ENCODE peak calls at places on chromosomes 5 and 9, in eight cellular contexts. C is heart left ventricle, F is astrocyte of the spinal cord, Z is HL-60, S is brain microvascular endothelial cell, W is fibroblast of pulmonary artery, D is tibial artery, X is heart right ventricle. P is an unnamed sample.

GRCh38 chr5:1885777-1886633 is 3.3 kb upstream of the IRX4 start:
- DNase-seq in C (peak; percentile 24), F (no peak), Z (no peak), S (no peak), W (no peak), D (no peak), X (no peak), P (no peak)

GRCh38 chr9:132587484-132587858 is 5.1 kb downstream of the BARHL1 start:
- DNase-seq in C (no peak), F (no peak), Z (no peak), S (no peak), W (no peak), D (no peak), X (no peak), P (no peak)

GRCh38 chr9:72579190-72579589 is 57.8 kb downstream of the TMC1 start:
- DNase-seq in C (peak; percentile 38), F (peak; percentile 60), Z (no peak), S (peak; percentile 68), W (peak; percentile 74), D (no peak), X (peak; percentile 19), P (no peak)

GRCh38 chr9:37163299-37163698 is 42.9 kb downstream of the ZCCHC7 start:
- DNase-seq in C (no peak), F (no peak), Z (no peak), S (no peak), W (no peak), D (no peak), X (no peak), P (no peak)

GRCh38 chr5:41109186-41109585 is 38.0 kb upstream of the MROH2B start:
- DNase-seq in C (no peak), F (no peak), Z (no peak), S (no peak), W (no peak), D (no peak), X (no peak), P (no peak)

GRCh38 chr5:142870552-142870951 is 100.4 kb downstream of the ARHGAP26 start:
- DNase-seq in C (no peak), F (no peak), Z (no peak), S (no peak), W (no peak), D (no peak), X (no peak), P (no peak)

GRCh38 chr9:94726495-94727191 is at the start of gene AOPEP:
- DNase-seq in C (peak; percentile 99), F (peak; percentile 95), Z (peak; percentile 96), S (peak; percentile 90), W (peak; percentile 95), D (peak; percentile 99), X (peak; percentile 98), P (peak; percentile 81)

GRCh38 chr5:18792145-18792544 is 1157.9 kb downstream of the TAF11L14 start:
- DNase-seq in C (no peak), F (peak; percentile 5), Z (no peak), S (no peak), W (peak; percentile 1), D (no peak), X (no peak), P (no peak)

GRCh38 chr5:31611002-31611401 is 27.9 kb upstream of the PDZD2 start:
- DNase-seq in C (no peak), F (no peak), Z (no peak), S (no peak), W (no peak), D (no peak), X (no peak), P (no peak)

GRCh38 chr5:88732862-88733261 is 150.1 kb downstream of the MEF2C start:
- DNase-seq in C (no peak), F (no peak), Z (no peak), S (no peak), W (no peak), D (no peak), X (no peak), P (no peak)

GRCh38 chr9:132351404-132352050 is 3.3 kb downstream of the SETX start:
- DNase-seq in C (no peak), F (no peak), Z (no peak), S (no peak), W (no peak), D (no peak), X (no peak), P (no peak)

GRCh38 chr9:108184941-108185340 is 670.8 kb downstream of the ACTL7B start:
- DNase-seq in C (no peak), F (peak; percentile 36), Z (no peak), S (peak; percentile 47), W (peak; percentile 59), D (no peak), X (no peak), P (no peak)

GRCh38 chr9:4277531-4277991 is 22.3 kb downstream of the GLIS3 start:
- DNase-seq in C (no peak), F (peak; percentile 65), Z (no peak), S (no peak), W (peak; percentile 55), D (no peak), X (no peak), P (no peak)

GRCh38 chr5:113234546-113234945 is 200.2 kb downstream of the TSSK1B start:
- DNase-seq in C (no peak), F (no peak), Z (no peak), S (no peak), W (no peak), D (no peak), X (no peak), P (no peak)

GRCh38 chr5:134132372-134133212 is 18.1 kb downstream of the TCF7 start:
- DNase-seq in C (peak; percentile 7), F (no peak), Z (no peak), S (no peak), W (no peak), D (peak; percentile 56), X (no peak), P (no peak)

GRCh38 chr5:59054963-59055528 is 472.2 kb downstream of the RAB3C start:
- DNase-seq in C (no peak), F (no peak), Z (no peak), S (no peak), W (no peak), D (no peak), X (no peak), P (no peak)

GRCh38 chr5:88813805-88814584 is 69.0 kb downstream of the MEF2C start:
- DNase-seq in C (no peak), F (no peak), Z (no peak), S (peak; percentile 14), W (no peak), D (no peak), X (no peak), P (no peak)

GRCh38 chr5:9395736-9396135 is 150.1 kb downstream of the SEMA5A start:
- DNase-seq in C (no peak), F (no peak), Z (no peak), S (no peak), W (no peak), D (no peak), X (no peak), P (no peak)

GRCh38 chr5:118862596-118862995 is 125.8 kb downstream of the DTWD2 start:
- DNase-seq in C (no peak), F (no peak), Z (no peak), S (no peak), W (no peak), D (no peak), X (no peak), P (no peak)

GRCh38 chr5:93676707-93677106 is 64.7 kb downstream of the POU5F2 start:
- DNase-seq in C (no peak), F (no peak), Z (no peak), S (no peak), W (peak; percentile 3), D (no peak), X (no peak), P (no peak)

GRCh38 chr5:156366536-156366935 is 39.6 kb downstream of the SGCD start:
- DNase-seq in C (no peak), F (peak; percentile 1), Z (no peak), S (no peak), W (no peak), D (no peak), X (no peak), P (no peak)

GRCh38 chr9:79254900-79255651 is 316.7 kb upstream of the TLE4 start:
- DNase-seq in C (no peak), F (peak; percentile 20), Z (no peak), S (no peak), W (peak; percentile 20), D (no peak), X (no peak), P (no peak)
- TF ChIP-seq CTCF in C (no peak), F (peak; percentile 15), Z (no peak), S (peak; percentile 50), W (peak; percentile 34), D (no peak), X (no peak), P (peak; percentile 21)

DNA sequence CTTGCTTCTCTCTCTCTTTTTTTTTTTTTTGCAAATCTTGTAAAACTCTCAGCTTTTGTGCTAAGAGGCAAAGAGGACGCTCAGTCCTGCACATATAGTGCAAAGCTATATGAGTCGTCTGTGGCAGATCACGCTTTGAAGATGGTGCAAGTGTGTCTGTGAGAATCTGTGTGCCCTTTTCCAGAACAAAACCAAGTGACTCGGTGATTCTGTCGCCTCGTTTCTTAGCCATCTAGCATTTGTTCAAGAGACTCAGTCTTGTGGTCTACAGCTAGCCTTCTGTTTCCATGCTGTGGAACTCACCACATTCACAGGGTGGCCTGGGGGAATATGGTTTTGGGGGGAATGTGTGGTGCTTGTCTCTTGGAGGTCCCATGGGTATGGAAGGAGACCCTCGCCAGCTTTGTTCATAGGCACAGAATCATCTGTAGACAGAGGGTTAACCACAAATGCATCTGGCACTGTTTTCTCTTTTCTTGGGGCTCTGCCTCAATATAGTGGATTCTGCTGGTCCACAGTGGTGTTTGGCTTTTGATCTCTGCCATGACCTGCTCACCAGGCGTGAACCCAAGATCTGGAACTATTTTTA is 82.1 kb downstream of the C9orf152 start:
- DNase-seq in C (no peak), F (no peak), Z (no peak), S (no peak), W (no peak), D (no peak), X (no peak), P (no peak)
- H3K4me3 ChIP-seq in C (peak overlapping the region; percentile 46), F (peak overlapping the region; percentile 6), Z (no peak overlapping the region), S (peak overlapping the region; percentile 47), W (peak overlapping the region; percentile 60), D (peak overlapping the region; percentile 55), X (peak overlapping the region; percentile 42), P (no peak overlapping the region)

GRCh38 chr9:133995012-133995896 is 3.1 kb upstream of the VAV2 start:
- DNase-seq in C (no peak), F (no peak), Z (no peak), S (no peak), W (no peak), D (no peak), X (no peak), P (no peak)
- TF ChIP-seq CTCF in C (no peak), F (peak; percentile 30), Z (no peak), S (peak; percentile 48), W (peak; percentile 6), D (no peak), X (no peak), P (no peak)

DNA sequence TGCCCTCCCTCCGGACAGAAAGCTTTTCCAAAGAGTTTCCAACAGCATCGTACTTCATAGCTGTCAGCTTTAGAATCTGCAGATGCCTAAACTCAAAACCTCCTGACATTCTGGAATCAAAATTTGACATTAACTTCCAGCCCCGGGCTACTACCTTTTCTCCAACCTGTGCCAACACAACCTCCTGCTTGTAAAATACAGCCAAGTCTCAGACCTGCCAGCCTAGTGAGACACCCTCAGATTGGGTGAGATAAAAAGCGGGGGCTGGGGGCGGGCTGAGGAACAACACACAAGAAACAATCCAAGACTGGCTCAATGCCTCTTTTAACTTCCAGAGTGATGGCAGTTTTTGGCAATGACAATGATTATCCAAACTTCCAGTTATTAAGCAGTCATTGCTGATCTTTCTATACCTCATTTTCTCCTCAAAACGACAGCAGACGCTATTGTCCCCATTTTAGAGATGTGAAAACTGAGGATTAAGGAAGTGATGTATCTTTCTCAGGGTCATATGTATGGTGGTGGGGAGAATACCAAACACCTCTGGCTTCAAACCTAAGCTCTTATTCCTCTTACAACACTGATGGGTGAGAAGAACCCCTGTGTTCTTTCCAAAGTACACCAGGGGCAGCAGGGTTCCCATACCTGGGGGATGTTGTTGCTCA is 1.2 kb downstream of the TNC start:
- DNase-seq in C (no peak), F (no peak), Z (no peak), S (no peak), W (no peak), D (no peak), X (no peak), P (no peak)
- H3K4me3 ChIP-seq in C (peak overlapping the region; percentile 47), F (peak overlapping the region; percentile 58), Z (no peak overlapping the region), S (peak overlapping the region; percentile 20), W (no peak overlapping the region), D (peak overlapping the region; percentile 57), X (no peak overlapping the region), P (peak overlapping the region; percentile 56)